ENCODE peak calls at places on chromosomes 16 and 17, in seven cellular contexts. One of them, this sample, is unnamed.

GRCh38 chr17:41009301-41009760 is 403 bp upstream of the KRTAP3-1 start:
- DNase-seq in uterus: no peak
- DNase-seq in AG10803: no peak
- DNase-seq in tibial artery: no peak
- DNase-seq in A549: no peak
- DNase-seq in brain microvascular endothelial cell: no peak
- DNase-seq in fibroblast of the aortic adventitia: no peak
- DNase-seq in this sample: no peak

GRCh38 chr17:82325286-82326180 is 8.0 kb downstream of the SECTM1 start:
- DNase-seq in A549: no peak
- DNase-seq in AG10803: no peak
- DNase-seq in brain microvascular endothelial cell: no peak
- DNase-seq in tibial artery: no peak
- DNase-seq in fibroblast of the aortic adventitia: no peak
- DNase-seq in uterus: no peak
- DNase-seq in this sample: no peak

GRCh38 chr16:27318399-27319256 is 4.9 kb downstream of the IL4R start:
- DNase-seq in A549: no peak
- DNase-seq in fibroblast of the aortic adventitia: no peak
- DNase-seq in uterus: peak
- DNase-seq in brain microvascular endothelial cell: peak
- DNase-seq in tibial artery: peak
- DNase-seq in AG10803: peak
- DNase-seq in this sample: peak

GRCh38 chr16:57283956-57284205 is 591 bp downstream of the PLLP start:
- DNase-seq in brain microvascular endothelial cell: no peak
- DNase-seq in uterus: no peak
- DNase-seq in fibroblast of the aortic adventitia: no peak
- DNase-seq in AG10803: no peak
- DNase-seq in tibial artery: no peak
- DNase-seq in A549: no peak
- DNase-seq in this sample: no peak

GRCh38 chr17:19573075-19573474 is 39.4 kb downstream of the SLC47A1 start:
- DNase-seq in uterus: no peak
- DNase-seq in fibroblast of the aortic adventitia: peak
- DNase-seq in tibial artery: no peak
- DNase-seq in brain microvascular endothelial cell: no peak
- DNase-seq in A549: no peak
- DNase-seq in AG10803: no peak
- DNase-seq in this sample: peak

GRCh38 chr16:68265078-68265925 is 976 bp downstream of the SLC7A6 start:
- DNase-seq in tibial artery: peak
- DNase-seq in A549: peak
- DNase-seq in fibroblast of the aortic adventitia: peak
- DNase-seq in brain microvascular endothelial cell: peak
- DNase-seq in AG10803: peak
- DNase-seq in uterus: peak
- DNase-seq in this sample: peak

GRCh38 chr17:34299017-34299416 is 13.5 kb downstream of the CCL11 start:
- DNase-seq in uterus: no peak
- DNase-seq in fibroblast of the aortic adventitia: no peak
- DNase-seq in tibial artery: no peak
- DNase-seq in A549: no peak
- DNase-seq in AG10803: peak
- DNase-seq in brain microvascular endothelial cell: no peak
- DNase-seq in this sample: no peak

GRCh38 chr16:726438-727290 is at the start of the genes CCDC78 and HAGHL:
- DNase-seq in uterus: no peak
- DNase-seq in tibial artery: no peak
- DNase-seq in brain microvascular endothelial cell: no peak
- DNase-seq in A549: no peak
- DNase-seq in fibroblast of the aortic adventitia: no peak
- DNase-seq in AG10803: peak
- DNase-seq in this sample: peak

GRCh38 chr17:57870283-57870635 is 20.4 kb upstream of the MRPS23 start:
- DNase-seq in brain microvascular endothelial cell: no peak
- DNase-seq in A549: no peak
- DNase-seq in AG10803: peak
- DNase-seq in uterus: no peak
- DNase-seq in tibial artery: no peak
- DNase-seq in fibroblast of the aortic adventitia: no peak
- DNase-seq in this sample: peak

GRCh38 chr17:1229354-1229890 is 40.8 kb upstream of the BHLHA9 start:
- DNase-seq in AG10803: no peak
- DNase-seq in fibroblast of the aortic adventitia: no peak
- DNase-seq in brain microvascular endothelial cell: peak
- DNase-seq in A549: no peak
- DNase-seq in uterus: no peak
- DNase-seq in tibial artery: peak
- DNase-seq in this sample: no peak

GRCh38 chr16:66275795-66276428 is 90.6 kb upstream of the CDH5 start:
- DNase-seq in fibroblast of the aortic adventitia: peak
- DNase-seq in A549: peak
- DNase-seq in AG10803: peak
- DNase-seq in tibial artery: no peak
- DNase-seq in uterus: no peak
- DNase-seq in brain microvascular endothelial cell: peak
- DNase-seq in this sample: peak

GRCh38 chr17:80919331-80920284 is 72.0 kb upstream of the CHMP6 start:
- DNase-seq in A549: no peak
- DNase-seq in AG10803: no peak
- DNase-seq in fibroblast of the aortic adventitia: no peak
- DNase-seq in tibial artery: no peak
- DNase-seq in uterus: peak
- DNase-seq in brain microvascular endothelial cell: peak
- DNase-seq in this sample: peak

GRCh38 chr16:47143677-47144558 is at the start of gene NETO2:
- DNase-seq in A549: peak
- DNase-seq in uterus: no peak
- DNase-seq in brain microvascular endothelial cell: peak
- DNase-seq in AG10803: peak
- DNase-seq in tibial artery: peak
- DNase-seq in fibroblast of the aortic adventitia: peak
- DNase-seq in this sample: peak

GRCh38 chr16:67910162-67910561 is 17.1 kb downstream of the PSKH1 start:
- DNase-seq in tibial artery: no peak
- DNase-seq in brain microvascular endothelial cell: no peak
- DNase-seq in AG10803: peak
- DNase-seq in fibroblast of the aortic adventitia: no peak
- DNase-seq in uterus: no peak
- DNase-seq in A549: no peak
- DNase-seq in this sample: peak

GRCh38 chr16:23514381-23515152 is 4.3 kb upstream of the GGA2 start:
- DNase-seq in uterus: no peak
- DNase-seq in A549: no peak
- DNase-seq in tibial artery: no peak
- DNase-seq in AG10803: no peak
- DNase-seq in brain microvascular endothelial cell: no peak
- DNase-seq in fibroblast of the aortic adventitia: no peak
- DNase-seq in this sample: no peak

GRCh38 chr16:27273670-27274522 is 5.3 kb upstream of the NSMCE1 start:
- DNase-seq in fibroblast of the aortic adventitia: no peak
- DNase-seq in tibial artery: no peak
- DNase-seq in AG10803: no peak
- DNase-seq in uterus: no peak
- DNase-seq in A549: peak
- DNase-seq in brain microvascular endothelial cell: peak
- DNase-seq in this sample: no peak

GRCh38 chr17:32192379-32192778 is 50.1 kb downstream of the RHOT1 start:
- DNase-seq in tibial artery: no peak
- DNase-seq in AG10803: no peak
- DNase-seq in brain microvascular endothelial cell: peak
- DNase-seq in uterus: no peak
- DNase-seq in fibroblast of the aortic adventitia: peak
- DNase-seq in A549: no peak
- DNase-seq in this sample: no peak

GRCh38 chr17:73645050-73645871 is 1.0 kb upstream of the SDK2 start:
- DNase-seq in brain microvascular endothelial cell: no peak
- DNase-seq in uterus: no peak
- DNase-seq in tibial artery: no peak
- DNase-seq in A549: peak
- DNase-seq in fibroblast of the aortic adventitia: no peak
- DNase-seq in AG10803: peak
- DNase-seq in this sample: peak

GRCh38 chr17:15488557-15488956 is 21.1 kb upstream of the CDRT4 start:
- DNase-seq in fibroblast of the aortic adventitia: no peak
- DNase-seq in A549: no peak
- DNase-seq in uterus: no peak
- DNase-seq in tibial artery: no peak
- DNase-seq in brain microvascular endothelial cell: no peak
- DNase-seq in AG10803: no peak
- DNase-seq in this sample: no peak

GRCh38 chr17:4331614-4332013 is 34.9 kb downstream of the UBE2G1 start:
- DNase-seq in fibroblast of the aortic adventitia: no peak
- DNase-seq in brain microvascular endothelial cell: no peak
- DNase-seq in uterus: no peak
- DNase-seq in A549: no peak
- DNase-seq in tibial artery: no peak
- DNase-seq in AG10803: no peak
- DNase-seq in this sample: peak

GRCh38 chr16:80503144-80503543 is 37.6 kb upstream of the DYNLRB2 start:
- DNase-seq in uterus: no peak
- DNase-seq in tibial artery: no peak
- DNase-seq in fibroblast of the aortic adventitia: no peak
- DNase-seq in A549: no peak
- DNase-seq in AG10803: no peak
- DNase-seq in brain microvascular endothelial cell: no peak
- DNase-seq in this sample: no peak

GRCh38 chr16:49440156-49441065 is 66.8 kb downstream of the C16orf78 start:
- DNase-seq in fibroblast of the aortic adventitia: no peak
- DNase-seq in uterus: no peak
- DNase-seq in AG10803: no peak
- DNase-seq in brain microvascular endothelial cell: no peak
- DNase-seq in tibial artery: no peak
- DNase-seq in A549: no peak
- DNase-seq in this sample: no peak

GRCh38 chr17:38591759-38592241 is 14.0 kb downstream of the SRCIN1 start:
- DNase-seq in uterus: no peak
- DNase-seq in brain microvascular endothelial cell: peak
- DNase-seq in tibial artery: no peak
- DNase-seq in fibroblast of the aortic adventitia: no peak
- DNase-seq in AG10803: peak
- DNase-seq in A549: no peak
- DNase-seq in this sample: no peak

GRCh38 chr16:48961546-48961945 is 320.1 kb downstream of the CBLN1 start:
- DNase-seq in AG10803: no peak
- DNase-seq in A549: no peak
- DNase-seq in fibroblast of the aortic adventitia: no peak
- DNase-seq in uterus: no peak
- DNase-seq in tibial artery: no peak
- DNase-seq in brain microvascular endothelial cell: no peak
- DNase-seq in this sample: no peak

GRCh38 chr17:65047939-65048338 is 8.6 kb downstream of the GNA13 start:
- DNase-seq in A549: no peak
- DNase-seq in fibroblast of the aortic adventitia: no peak
- DNase-seq in AG10803: no peak
- DNase-seq in brain microvascular endothelial cell: no peak
- DNase-seq in tibial artery: no peak
- DNase-seq in uterus: no peak
- DNase-seq in this sample: peak

GRCh38 chr16:28823291-28823718 is 506 bp downstream of the ATXN2L start:
- DNase-seq in uterus: no peak
- DNase-seq in tibial artery: no peak
- DNase-seq in fibroblast of the aortic adventitia: no peak
- DNase-seq in A549: no peak
- DNase-seq in AG10803: no peak
- DNase-seq in brain microvascular endothelial cell: no peak
- DNase-seq in this sample: no peak

GRCh38 chr17:8420041-8420934 is 15.4 kb upstream of the NDEL1 start:
- DNase-seq in uterus: peak
- DNase-seq in tibial artery: peak
- DNase-seq in AG10803: peak
- DNase-seq in fibroblast of the aortic adventitia: peak
- DNase-seq in brain microvascular endothelial cell: peak
- DNase-seq in A549: peak
- DNase-seq in this sample: peak

GRCh38 chr17:67157732-67158639 is 87.0 kb downstream of the HELZ start:
- DNase-seq in brain microvascular endothelial cell: peak
- DNase-seq in AG10803: peak
- DNase-seq in uterus: no peak
- DNase-seq in A549: peak
- DNase-seq in fibroblast of the aortic adventitia: peak
- DNase-seq in tibial artery: no peak
- DNase-seq in this sample: peak
- TF ChIP-seq CTCF in brain microvascular endothelial cell: peak
- TF ChIP-seq CTCF in AG10803: peak
- TF ChIP-seq CTCF in uterus: no peak
- TF ChIP-seq CTCF in A549: peak
- TF ChIP-seq CTCF in fibroblast of the aortic adventitia: peak
- TF ChIP-seq CTCF in tibial artery: no peak
- TF ChIP-seq CTCF in this sample: peak

DNA sequence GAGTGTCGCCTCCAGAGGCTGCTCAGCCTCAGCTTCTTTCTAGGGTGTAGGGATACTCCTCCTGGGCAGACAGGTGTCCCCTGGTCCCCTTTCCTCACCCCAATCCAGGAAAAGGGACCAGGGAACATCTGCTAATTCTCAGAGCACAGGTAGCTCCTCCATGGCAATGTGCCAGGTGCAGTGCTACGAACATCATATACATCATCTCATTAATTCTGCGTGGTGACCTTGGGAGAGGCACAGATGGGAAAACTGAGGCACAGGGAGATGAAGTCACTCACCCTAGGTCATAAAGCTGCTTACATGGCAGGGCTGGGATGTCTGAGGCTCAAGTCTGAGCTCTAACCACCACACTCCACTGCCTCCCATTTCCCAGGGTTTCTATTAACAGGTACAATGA is 11.7 kb downstream of the HDAC5 start:
- DNase-seq in tibial artery: no peak
- DNase-seq in A549: no peak
- DNase-seq in brain microvascular endothelial cell: no peak
- DNase-seq in fibroblast of the aortic adventitia: no peak
- DNase-seq in uterus: no peak
- DNase-seq in AG10803: no peak
- DNase-seq in this sample: no peak
- H3K4me3 ChIP-seq in tibial artery: no peak
- H3K4me3 ChIP-seq in A549: no peak
- H3K4me3 ChIP-seq in brain microvascular endothelial cell: no peak
- H3K4me3 ChIP-seq in fibroblast of the aortic adventitia: no peak
- H3K4me3 ChIP-seq in uterus: no peak
- H3K4me3 ChIP-seq in AG10803: no peak
- H3K4me3 ChIP-seq in this sample: no peak

DNA sequence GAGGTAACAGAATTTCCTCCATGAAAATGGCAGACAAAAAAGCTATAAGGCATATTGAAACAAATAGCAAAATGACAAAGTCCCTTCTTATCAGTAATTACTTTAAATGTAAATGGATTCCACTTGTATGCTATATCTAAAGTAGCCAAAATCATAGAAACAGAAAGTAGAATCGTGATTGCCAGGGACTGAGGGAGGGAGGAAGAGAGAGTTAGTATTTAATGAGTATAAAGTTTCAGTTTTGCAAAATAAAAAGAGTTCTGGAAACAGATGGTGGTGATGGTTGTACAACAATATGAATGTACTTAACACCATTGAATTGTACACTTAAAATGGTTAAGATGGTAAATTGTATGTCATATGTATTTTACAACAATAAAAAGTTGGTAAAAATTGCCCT is 407.4 kb downstream of the CA10 start:
- DNase-seq in tibial artery: no peak
- DNase-seq in brain microvascular endothelial cell: no peak
- DNase-seq in fibroblast of the aortic adventitia: no peak
- DNase-seq in A549: no peak
- DNase-seq in AG10803: no peak
- DNase-seq in uterus: no peak
- DNase-seq in this sample: no peak
- TF ChIP-seq CTCF in tibial artery: no peak
- TF ChIP-seq CTCF in brain microvascular endothelial cell: no peak
- TF ChIP-seq CTCF in fibroblast of the aortic adventitia: no peak
- TF ChIP-seq CTCF in A549: no peak
- TF ChIP-seq CTCF in AG10803: no peak
- TF ChIP-seq CTCF in uterus: no peak
- TF ChIP-seq CTCF in this sample: no peak

GRCh38 chr16:75591001-75591852 is 25.0 kb downstream of the GABARAPL2 start:
- DNase-seq in brain microvascular endothelial cell: peak
- DNase-seq in uterus: peak
- DNase-seq in A549: no peak
- DNase-seq in tibial artery: peak
- DNase-seq in AG10803: peak
- DNase-seq in fibroblast of the aortic adventitia: peak
- DNase-seq in this sample: peak
- H3K4me3 ChIP-seq in brain microvascular endothelial cell: no peak
- H3K4me3 ChIP-seq in uterus: no peak
- H3K4me3 ChIP-seq in A549: no peak
- H3K4me3 ChIP-seq in tibial artery: no peak
- H3K4me3 ChIP-seq in AG10803: no peak
- H3K4me3 ChIP-seq in fibroblast of the aortic adventitia: peak
- H3K4me3 ChIP-seq in this sample: no peak

This sample was measured in fibroblast of villous mesenchyme.